ENCODE peak calls at places on chromosome 17, in seven cellular contexts. One of them, this sample, is unnamed.

GRCh38 chr17:30173649-30174048 is 57.0 kb downstream of the NSRP1 start:
- DNase-seq in uterus: no peak
- DNase-seq in cardiac muscle cell: peak; percentile 32
- DNase-seq in right lobe of liver: no peak
- DNase-seq in psoas muscle: no peak
- DNase-seq in tibial nerve: no peak
- DNase-seq in ascending aorta: no peak
- DNase-seq in this sample: no peak

GRCh38 chr17:67386965-67387551 is 10.0 kb downstream of the PITPNC1 start:
- DNase-seq in uterus: no peak
- DNase-seq in cardiac muscle cell: peak; percentile 62
- DNase-seq in right lobe of liver: no peak
- DNase-seq in psoas muscle: peak; percentile 65
- DNase-seq in tibial nerve: no peak
- DNase-seq in ascending aorta: no peak
- DNase-seq in this sample: no peak

GRCh38 chr17:71516149-71516548 is 604.7 kb upstream of the SOX9 start:
- DNase-seq in uterus: no peak
- DNase-seq in cardiac muscle cell: no peak
- DNase-seq in right lobe of liver: no peak
- DNase-seq in psoas muscle: no peak
- DNase-seq in tibial nerve: no peak
- DNase-seq in ascending aorta: no peak
- DNase-seq in this sample: no peak

GRCh38 chr17:80887639-80888175 is 103.9 kb upstream of the CHMP6 start:
- DNase-seq in uterus: no peak
- DNase-seq in cardiac muscle cell: no peak
- DNase-seq in right lobe of liver: no peak
- DNase-seq in psoas muscle: peak; percentile 7
- DNase-seq in tibial nerve: no peak
- DNase-seq in ascending aorta: no peak
- DNase-seq in this sample: no peak

GRCh38 chr17:47203984-47204721 is 5.0 kb upstream of the MYL4 start:
- DNase-seq in uterus: no peak
- DNase-seq in cardiac muscle cell: peak; percentile 34
- DNase-seq in right lobe of liver: no peak
- DNase-seq in psoas muscle: no peak
- DNase-seq in tibial nerve: no peak
- DNase-seq in ascending aorta: no peak
- DNase-seq in this sample: no peak

GRCh38 chr17:68710976-68711375 is 109.8 kb upstream of the FAM20A start:
- DNase-seq in uterus: no peak
- DNase-seq in cardiac muscle cell: no peak
- DNase-seq in right lobe of liver: no peak
- DNase-seq in psoas muscle: no peak
- DNase-seq in tibial nerve: no peak
- DNase-seq in ascending aorta: no peak
- DNase-seq in this sample: no peak

GRCh38 chr17:9115446-9116265 is 94.3 kb downstream of the NTN1 start:
- DNase-seq in uterus: peak; percentile 86
- DNase-seq in cardiac muscle cell: peak; percentile 59
- DNase-seq in right lobe of liver: peak; percentile 68
- DNase-seq in psoas muscle: peak; percentile 83
- DNase-seq in tibial nerve: peak; percentile 65
- DNase-seq in ascending aorta: peak; percentile 89
- DNase-seq in this sample: no peak

GRCh38 chr17:79721993-79722671 is 8.6 kb upstream of the ENPP7 start:
- DNase-seq in uterus: no peak
- DNase-seq in cardiac muscle cell: peak; percentile 15
- DNase-seq in right lobe of liver: no peak
- DNase-seq in psoas muscle: no peak
- DNase-seq in tibial nerve: no peak
- DNase-seq in ascending aorta: no peak
- DNase-seq in this sample: no peak

GRCh38 chr17:49572226-49572625 is 3.4 kb upstream of the NXPH3 start:
- DNase-seq in uterus: no peak
- DNase-seq in cardiac muscle cell: no peak
- DNase-seq in right lobe of liver: no peak
- DNase-seq in psoas muscle: peak; percentile 8
- DNase-seq in tibial nerve: no peak
- DNase-seq in ascending aorta: peak; percentile 61
- DNase-seq in this sample: no peak

GRCh38 chr17:7612294-7612640 is 2.4 kb downstream of the FXR2 start:
- DNase-seq in uterus: no peak
- DNase-seq in cardiac muscle cell: peak; percentile 38
- DNase-seq in right lobe of liver: no peak
- DNase-seq in psoas muscle: no peak
- DNase-seq in tibial nerve: no peak
- DNase-seq in ascending aorta: no peak
- DNase-seq in this sample: no peak

GRCh38 chr17:31488264-31488981 is 96.9 kb downstream of the RAB11FIP4 start:
- DNase-seq in uterus: no peak
- DNase-seq in cardiac muscle cell: no peak
- DNase-seq in right lobe of liver: peak; percentile 63
- DNase-seq in psoas muscle: peak; percentile 56
- DNase-seq in tibial nerve: no peak
- DNase-seq in ascending aorta: no peak
- DNase-seq in this sample: no peak

GRCh38 chr17:7438050-7438614 is 1.2 kb upstream of the FGF11 start:
- DNase-seq in uterus: peak; percentile 50
- DNase-seq in cardiac muscle cell: peak; percentile 17
- DNase-seq in right lobe of liver: peak; percentile 74
- DNase-seq in psoas muscle: peak; percentile 85
- DNase-seq in tibial nerve: peak; percentile 50
- DNase-seq in ascending aorta: no peak
- DNase-seq in this sample: no peak

GRCh38 chr17:66676421-66676820 is 158.5 kb upstream of the CACNG5 start:
- DNase-seq in uterus: no peak
- DNase-seq in cardiac muscle cell: no peak
- DNase-seq in right lobe of liver: no peak
- DNase-seq in psoas muscle: peak; percentile 64
- DNase-seq in tibial nerve: no peak
- DNase-seq in ascending aorta: no peak
- DNase-seq in this sample: no peak

GRCh38 chr17:74528491-74529199 is 2.6 kb downstream of the CD300LB start:
- DNase-seq in uterus: no peak
- DNase-seq in cardiac muscle cell: no peak
- DNase-seq in right lobe of liver: peak; percentile 48
- DNase-seq in psoas muscle: peak; percentile 25
- DNase-seq in tibial nerve: peak; percentile 54
- DNase-seq in ascending aorta: peak; percentile 69
- DNase-seq in this sample: no peak

DNA sequence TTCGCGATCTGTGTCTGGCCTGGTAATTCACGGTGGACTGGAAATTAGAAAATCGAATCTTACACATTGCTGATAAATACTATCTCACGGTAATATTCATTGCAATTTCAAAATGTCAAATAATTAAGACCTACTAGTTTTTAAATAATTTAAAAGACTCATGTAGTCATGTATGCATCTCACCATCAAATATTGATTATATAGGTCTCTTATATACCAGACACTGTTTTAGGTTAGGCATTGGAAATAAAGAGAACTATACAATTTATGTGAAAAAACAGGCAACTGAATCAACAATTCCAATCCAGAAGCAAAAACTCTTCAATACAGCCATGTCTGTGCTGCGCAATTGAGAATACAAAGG is 7.5 kb upstream of the PIRT start:
- DNase-seq in uterus: no peak
- DNase-seq in cardiac muscle cell: no peak
- DNase-seq in right lobe of liver: no peak
- DNase-seq in psoas muscle: no peak
- DNase-seq in tibial nerve: no peak
- DNase-seq in ascending aorta: no peak
- DNase-seq in this sample: no peak
- TF ChIP-seq CTCF in uterus: no peak
- TF ChIP-seq CTCF in cardiac muscle cell: no peak
- TF ChIP-seq CTCF in right lobe of liver: no peak
- TF ChIP-seq CTCF in psoas muscle: no peak
- TF ChIP-seq CTCF in tibial nerve: no peak
- TF ChIP-seq CTCF in ascending aorta: no peak
- TF ChIP-seq CTCF in this sample: no peak

GRCh38 chr17:28704219-28704858 is 7.3 kb downstream of the PROCA1 start:
- DNase-seq in uterus: no peak
- DNase-seq in cardiac muscle cell: no peak
- DNase-seq in right lobe of liver: no peak
- DNase-seq in psoas muscle: no peak
- DNase-seq in tibial nerve: no peak
- DNase-seq in ascending aorta: no peak
- DNase-seq in this sample: no peak

GRCh38 chr17:28701987-28702751 is 9.5 kb downstream of the PROCA1 start:
- DNase-seq in uterus: no peak
- DNase-seq in cardiac muscle cell: no peak
- DNase-seq in right lobe of liver: peak; percentile 60
- DNase-seq in psoas muscle: no peak
- DNase-seq in tibial nerve: no peak
- DNase-seq in ascending aorta: no peak
- DNase-seq in this sample: peak; percentile 59

GRCh38 chr17:28700830-28701492 is 10.7 kb downstream of the PROCA1 start:
- DNase-seq in uterus: no peak
- DNase-seq in cardiac muscle cell: no peak
- DNase-seq in right lobe of liver: no peak
- DNase-seq in psoas muscle: no peak
- DNase-seq in tibial nerve: no peak
- DNase-seq in ascending aorta: no peak
- DNase-seq in this sample: no peak

GRCh38 chr17:28703552-28704218 is 8.0 kb downstream of the PROCA1 start:
- DNase-seq in uterus: no peak
- DNase-seq in cardiac muscle cell: no peak
- DNase-seq in right lobe of liver: no peak
- DNase-seq in psoas muscle: no peak
- DNase-seq in tibial nerve: no peak
- DNase-seq in ascending aorta: no peak
- DNase-seq in this sample: no peak

DNA sequence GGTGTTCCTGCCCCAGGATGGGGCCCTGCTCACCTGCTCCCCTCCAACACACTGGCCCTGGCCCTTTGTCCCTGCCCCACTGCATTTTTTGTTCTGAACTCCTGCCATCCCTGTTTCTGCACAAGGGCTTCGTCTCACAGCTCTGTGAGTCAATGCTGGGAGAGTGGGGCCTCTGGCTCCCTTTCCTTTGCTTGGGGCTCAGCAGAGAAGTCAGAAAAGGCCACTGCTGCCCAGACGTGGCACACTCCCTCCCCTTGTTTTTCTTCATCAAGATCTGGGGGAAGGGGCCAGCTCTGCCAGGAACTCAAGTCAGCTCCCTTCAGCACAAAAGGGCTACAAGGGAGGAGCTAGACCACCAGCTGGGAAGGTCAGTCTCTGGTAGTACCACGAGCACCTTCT is 8.9 kb downstream of the PROCA1 start:
- DNase-seq in uterus: no peak
- DNase-seq in cardiac muscle cell: no peak
- DNase-seq in right lobe of liver: no peak
- DNase-seq in psoas muscle: no peak
- DNase-seq in tibial nerve: no peak
- DNase-seq in ascending aorta: no peak
- DNase-seq in this sample: no peak
- H3K27ac ChIP-seq in uterus: no peak overlapping the region
- H3K27ac ChIP-seq in cardiac muscle cell: no peak overlapping the region
- H3K27ac ChIP-seq in right lobe of liver: no peak overlapping the region
- H3K27ac ChIP-seq in psoas muscle: no peak overlapping the region
- H3K27ac ChIP-seq in tibial nerve: peak overlapping the region; percentile 70
- H3K27ac ChIP-seq in ascending aorta: no peak overlapping the region
- H3K27ac ChIP-seq in this sample: peak overlapping the region; percentile 87

GRCh38 chr17:3659541-3660111 is 8.8 kb downstream of the TAX1BP3 start:
- DNase-seq in uterus: peak; percentile 84
- DNase-seq in cardiac muscle cell: peak; percentile 96
- DNase-seq in right lobe of liver: peak; percentile 64
- DNase-seq in psoas muscle: peak; percentile 91
- DNase-seq in tibial nerve: peak; percentile 74
- DNase-seq in ascending aorta: peak; percentile 88
- DNase-seq in this sample: no peak
- TF ChIP-seq CTCF in uterus: peak; percentile 13
- TF ChIP-seq CTCF in cardiac muscle cell: peak; percentile 26
- TF ChIP-seq CTCF in right lobe of liver: no peak
- TF ChIP-seq CTCF in psoas muscle: peak; percentile 10
- TF ChIP-seq CTCF in tibial nerve: peak; percentile 5
- TF ChIP-seq CTCF in ascending aorta: no peak
- TF ChIP-seq CTCF in this sample: no peak

GRCh38 chr17:78144736-78145641 is 1.2 kb upstream of the C17orf99 start:
- DNase-seq in uterus: no peak
- DNase-seq in cardiac muscle cell: peak; percentile 18
- DNase-seq in right lobe of liver: peak; percentile 77
- DNase-seq in psoas muscle: peak; percentile 69
- DNase-seq in tibial nerve: no peak
- DNase-seq in ascending aorta: no peak
- DNase-seq in this sample: no peak

GRCh38 chr17:78141437-78142112 is 4.6 kb upstream of the C17orf99 start:
- DNase-seq in uterus: no peak
- DNase-seq in cardiac muscle cell: no peak
- DNase-seq in right lobe of liver: peak; percentile 44
- DNase-seq in psoas muscle: no peak
- DNase-seq in tibial nerve: no peak
- DNase-seq in ascending aorta: no peak
- DNase-seq in this sample: no peak

GRCh38 chr17:78142113-78142861 is 3.9 kb upstream of the C17orf99 start:
- DNase-seq in uterus: no peak
- DNase-seq in cardiac muscle cell: no peak
- DNase-seq in right lobe of liver: peak; percentile 43
- DNase-seq in psoas muscle: no peak
- DNase-seq in tibial nerve: no peak
- DNase-seq in ascending aorta: no peak
- DNase-seq in this sample: no peak

GRCh38 chr17:78144146-78144719 is 2.0 kb upstream of the C17orf99 start:
- DNase-seq in uterus: peak; percentile 73
- DNase-seq in cardiac muscle cell: peak; percentile 96
- DNase-seq in right lobe of liver: peak; percentile 85
- DNase-seq in psoas muscle: peak; percentile 84
- DNase-seq in tibial nerve: peak; percentile 75
- DNase-seq in ascending aorta: peak; percentile 84
- DNase-seq in this sample: peak; percentile 67

DNA sequence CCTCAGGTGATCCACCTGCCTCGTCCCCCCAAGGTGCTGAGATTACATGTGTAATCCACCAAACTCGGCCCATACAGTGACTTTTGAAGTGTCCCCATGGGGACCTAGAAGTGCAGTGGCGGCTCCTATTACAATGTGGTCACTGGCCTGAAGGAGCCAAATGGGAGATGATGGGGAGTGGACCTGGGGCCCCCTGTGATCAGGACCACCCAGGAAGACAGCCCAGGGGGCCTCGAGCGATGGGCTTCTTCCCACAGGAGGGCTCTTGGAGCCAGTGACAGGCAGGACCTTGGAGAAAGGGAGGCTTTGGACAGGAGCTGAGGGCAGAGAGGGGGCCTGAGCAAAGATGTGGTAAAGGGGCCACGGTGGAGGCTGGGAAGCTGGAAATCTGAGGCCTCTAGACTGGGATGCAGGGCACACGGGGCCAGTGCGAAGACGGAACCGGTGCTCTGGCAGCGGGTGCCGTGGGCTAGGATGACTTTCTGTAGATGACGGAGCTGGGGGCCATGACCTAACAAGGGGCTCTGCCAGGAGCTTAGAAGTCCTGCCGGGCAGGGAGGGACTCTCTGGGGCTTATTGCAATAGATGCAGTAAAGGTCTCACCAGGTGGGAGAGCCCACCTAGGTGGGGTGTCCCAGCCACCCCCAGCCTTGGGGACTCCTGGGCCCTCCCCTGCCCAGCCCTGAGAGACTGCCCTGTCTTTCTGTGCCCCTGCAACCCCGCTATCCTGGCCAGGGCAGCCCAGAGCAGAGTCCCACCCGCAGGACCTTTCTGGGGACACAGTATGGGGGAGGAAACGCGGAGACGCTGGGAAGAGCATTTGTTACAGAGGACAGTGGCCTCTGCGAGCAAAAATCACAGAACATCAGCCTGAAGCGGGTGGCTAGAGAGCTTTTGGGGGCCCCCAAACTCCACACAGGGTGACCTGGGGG is 2.7 kb upstream of the C17orf99 start:
- DNase-seq in uterus: no peak
- DNase-seq in cardiac muscle cell: no peak
- DNase-seq in right lobe of liver: peak; percentile 45
- DNase-seq in psoas muscle: no peak
- DNase-seq in tibial nerve: no peak
- DNase-seq in ascending aorta: no peak
- DNase-seq in this sample: no peak
- H3K27ac ChIP-seq in uterus: no peak overlapping the region
- H3K27ac ChIP-seq in cardiac muscle cell: peak overlapping the region; percentile 28
- H3K27ac ChIP-seq in right lobe of liver: peak overlapping the region; percentile 65
- H3K27ac ChIP-seq in psoas muscle: peak overlapping the region; percentile 30
- H3K27ac ChIP-seq in tibial nerve: peak overlapping the region; percentile 66
- H3K27ac ChIP-seq in ascending aorta: no peak overlapping the region
- H3K27ac ChIP-seq in this sample: no peak overlapping the region